ENCODE peak calls at places on chromosome 10, in four cellular contexts. C is AG04450, Z is stomach, U is breast epithelium. O is an unnamed sample.

GRCh38 chr10:75544381-75544780 is 113.0 kb downstream of the LRMDA start:
- DNase-seq in C (no peak), Z (no peak), U (no peak), O (no peak)

GRCh38 chr10:31656820-31657470 is 271.7 kb downstream of the ARHGAP12 start:
- DNase-seq in C (no peak), Z (no peak), U (no peak), O (no peak)

GRCh38 chr10:576130-576465 is 113.4 kb downstream of the DIP2C start:
- DNase-seq in C (no peak), Z (no peak), U (no peak), O (peak)

GRCh38 chr10:94066411-94066810 is 72.7 kb downstream of the PLCE1 start:
- DNase-seq in C (no peak), Z (no peak), U (no peak), O (no peak)

GRCh38 chr10:74836855-74837254 is 10.5 kb downstream of the KAT6B start:
- DNase-seq in C (no peak), Z (no peak), U (no peak), O (no peak)

GRCh38 chr10:86168256-86168655 is 198.3 kb downstream of the GRID1 start:
- DNase-seq in C (no peak), Z (no peak), U (no peak), O (no peak)

GRCh38 chr10:80406249-80406648 is 2.1 kb upstream of the PRXL2A start:
- DNase-seq in C (no peak), Z (no peak), U (no peak), O (no peak)

GRCh38 chr10:43192824-43193223 is 54.6 kb downstream of the CSGALNACT2 start:
- DNase-seq in C (no peak), Z (no peak), U (no peak), O (no peak)

GRCh38 chr10:43205681-43206390 is 61.0 kb downstream of the RASGEF1A start:
- DNase-seq in C (no peak), Z (no peak), U (peak), O (no peak)

GRCh38 chr10:8138471-8138870 is 84.0 kb downstream of the GATA3 start:
- DNase-seq in C (no peak), Z (no peak), U (no peak), O (peak)

GRCh38 chr10:26890956-26891355 is 30.2 kb upstream of the ABI1 start:
- DNase-seq in C (peak), Z (peak), U (no peak), O (no peak)

GRCh38 chr10:126315471-126316177 is 72.7 kb downstream of the ADAM12 start:
- DNase-seq in C (peak), Z (no peak), U (no peak), O (no peak)

GRCh38 chr10:61973169-61973568 is 71.7 kb downstream of the ARID5B start:
- DNase-seq in C (no peak), Z (no peak), U (no peak), O (no peak)

GRCh38 chr10:44864042-44864436 is 47.1 kb upstream of the TMEM72 start:
- DNase-seq in C (no peak), Z (no peak), U (peak), O (no peak)

GRCh38 chr10:46552526-46553237 is 3.8 kb downstream of the GPRIN2 start:
- DNase-seq in C (no peak), Z (peak), U (no peak), O (no peak)

GRCh38 chr10:35532141-35532540 is 73.0 kb upstream of the GJD4 start:
- DNase-seq in C (no peak), Z (no peak), U (no peak), O (no peak)

GRCh38 chr10:14659626-14660196 is 115.0 kb downstream of the FAM107B start:
- DNase-seq in C (no peak), Z (peak), U (no peak), O (no peak)

GRCh38 chr10:34319197-34319846 is 495.8 kb downstream of the PARD3 start:
- DNase-seq in C (peak), Z (peak), U (no peak), O (peak)

GRCh38 chr10:3210251-3210650 is 37.7 kb upstream of the PITRM1 start:
- DNase-seq in C (no peak), Z (no peak), U (no peak), O (no peak)

GRCh38 chr10:59047180-59047579 is 129.3 kb upstream of the PHYHIPL start:
- DNase-seq in C (no peak), Z (peak), U (no peak), O (no peak)
- H3K27ac ChIP-seq in C (no peak), Z (no peak), U (no peak), O (no peak)

DNA sequence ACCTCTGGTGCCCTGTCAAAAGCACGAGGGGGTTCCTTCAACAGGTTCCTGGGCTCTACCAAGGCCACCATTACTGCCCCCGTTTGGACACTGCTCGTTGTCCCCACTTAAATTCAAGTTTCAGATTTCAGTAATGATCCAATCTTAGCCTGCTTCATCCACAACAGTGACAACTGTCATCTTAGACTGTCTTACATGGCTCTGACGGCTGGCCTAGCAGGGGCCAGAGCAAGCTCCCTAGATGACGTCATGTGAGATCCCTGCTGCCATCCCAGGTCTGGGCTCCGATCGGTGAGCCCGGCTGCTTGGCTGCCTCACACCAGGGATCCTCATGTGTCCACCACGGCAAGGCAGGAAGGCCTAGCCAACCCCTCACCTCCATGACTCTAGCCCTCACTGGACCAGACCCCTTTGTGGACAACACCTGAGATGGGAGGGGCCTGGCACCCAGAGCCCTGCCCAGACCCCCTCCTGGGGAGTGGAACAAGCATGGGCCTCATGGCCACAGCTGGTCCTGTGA is 82.5 kb downstream of the FAM53B start:
- DNase-seq in C (no peak), Z (no peak), U (no peak), O (no peak)
- H3K27ac ChIP-seq in C (no peak), Z (no peak), U (no peak), O (no peak)

GRCh38 chr10:127923646-127924045 is 16.7 kb downstream of the PTPRE start:
- DNase-seq in C (no peak), Z (no peak), U (no peak), O (no peak)
- H3K27ac ChIP-seq in C (no peak), Z (peak), U (peak), O (no peak)

DNA sequence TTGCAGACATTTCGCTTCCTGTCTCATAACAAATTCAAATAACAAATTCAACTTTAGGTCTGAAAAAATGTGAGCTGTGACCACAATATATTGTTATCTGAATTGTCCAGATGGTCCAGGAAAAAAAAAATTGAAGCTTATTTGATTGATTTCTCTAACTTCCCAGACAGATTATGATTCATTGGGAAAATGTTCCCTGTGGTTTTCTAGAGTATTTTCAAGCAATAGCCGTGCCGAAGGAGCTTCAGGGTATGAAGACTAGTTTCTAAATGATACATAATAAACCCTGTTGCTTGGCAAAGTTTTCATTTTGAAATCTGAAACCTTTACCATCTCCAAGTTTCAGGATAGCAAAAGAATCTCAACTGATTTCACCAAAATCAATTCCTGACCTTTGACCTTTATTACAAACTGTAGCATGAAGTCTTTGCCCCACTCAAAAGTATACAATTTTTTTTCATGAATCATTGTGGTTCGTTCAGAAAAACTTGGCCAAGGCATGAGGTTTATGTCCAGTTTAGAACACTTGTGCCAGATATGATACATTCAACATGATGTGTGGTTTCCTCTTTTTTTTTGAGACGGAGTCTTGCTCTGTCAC is 109.9 kb downstream of the JCAD start:
- DNase-seq in C (peak), Z (no peak), U (no peak), O (peak)
- H3K27ac ChIP-seq in C (peak), Z (peak), U (peak), O (peak)

DNA sequence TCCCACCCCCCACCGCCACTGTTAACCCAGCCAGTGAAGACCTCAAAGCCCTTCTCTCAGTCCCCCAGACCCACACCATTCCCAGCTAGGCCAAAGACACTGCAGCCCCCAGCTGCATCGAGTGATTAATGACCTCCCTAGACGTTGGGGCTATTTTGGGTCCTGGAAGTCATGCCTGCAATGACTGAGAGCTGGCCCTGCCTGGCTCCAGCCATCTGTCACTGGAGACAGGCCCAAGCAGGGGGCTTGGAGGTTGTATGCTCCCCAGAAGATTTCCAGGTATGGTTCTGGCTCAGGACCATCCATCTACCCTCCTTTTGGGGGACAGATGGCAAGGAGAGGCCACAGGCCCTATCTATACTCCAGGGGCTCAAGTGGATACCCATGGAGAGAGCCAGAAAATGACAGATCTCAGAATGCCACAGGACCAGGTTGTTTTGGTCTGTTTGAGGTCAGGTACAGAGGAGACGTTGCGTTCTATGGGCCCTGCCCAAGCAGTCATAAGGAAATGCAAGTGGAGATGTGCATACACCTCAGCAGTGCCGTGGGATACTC is 5.1 kb downstream of the KCNIP2 start:
- DNase-seq in C (no peak), Z (no peak), U (no peak), O (no peak)
- H3K27ac ChIP-seq in C (no peak), Z (no peak), U (no peak), O (no peak)

DNA sequence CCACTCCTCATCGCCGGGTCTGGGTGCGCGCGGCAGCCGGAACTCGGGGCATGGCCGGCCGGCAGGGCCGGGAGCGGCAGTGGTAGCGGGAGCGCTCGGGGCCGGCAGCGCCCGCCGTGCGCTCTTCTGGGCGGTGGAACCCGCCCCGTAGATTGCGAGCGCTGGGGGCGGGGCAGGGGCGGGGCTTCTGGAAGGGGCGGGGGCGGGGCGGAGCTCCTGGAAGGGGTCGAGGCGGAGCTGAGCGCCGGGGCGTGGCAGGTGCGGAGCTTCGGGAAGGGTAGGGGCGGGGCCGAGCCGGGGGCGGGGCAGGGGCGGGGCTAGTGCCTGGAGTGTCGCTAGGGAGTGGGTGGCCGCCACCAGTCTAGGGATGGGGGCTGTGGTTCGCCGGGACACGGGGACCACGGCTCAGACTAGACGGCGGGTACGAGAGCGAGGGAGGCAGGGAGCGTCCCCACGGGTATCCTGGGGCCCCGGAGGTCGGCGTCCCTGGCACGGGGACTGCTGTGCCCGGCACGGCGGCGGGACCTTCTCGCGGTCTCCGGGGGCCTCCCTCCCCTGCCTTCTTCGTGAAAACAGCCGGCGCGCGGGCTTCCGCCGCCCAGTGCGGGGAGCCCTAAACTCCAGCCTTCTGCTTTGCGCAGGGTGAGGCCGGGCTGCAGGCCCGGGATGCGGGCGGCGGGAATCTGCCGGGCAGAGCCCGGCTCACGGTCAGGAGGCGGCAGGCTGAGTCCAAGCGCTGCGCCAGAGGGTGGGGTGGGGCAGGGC is at the start of gene STK32C:
- DNase-seq in C (peak), Z (peak), U (peak), O (peak)
- H3K27ac ChIP-seq in C (no peak), Z (peak), U (peak), O (no peak)

GRCh38 chr10:50326757-50327701 is 75.7 kb upstream of the ASAH2 start:
- DNase-seq in C (no peak), Z (no peak), U (no peak), O (no peak)
- H3K27ac ChIP-seq in C (peak), Z (peak), U (peak), O (peak)

GRCh38 chr10:12795723-12796122 is 205.8 kb downstream of the CCDC3 start:
- DNase-seq in C (no peak), Z (no peak), U (no peak), O (no peak)
- H3K27ac ChIP-seq in C (no peak), Z (peak), U (no peak), O (no peak)

GRCh38 chr10:29735628-29736324 is 101.0 kb upstream of the SVIL start:
- DNase-seq in C (no peak), Z (peak), U (peak), O (peak)
- H3K27ac ChIP-seq in C (peak), Z (peak), U (peak), O (peak)

O was measured in epithelial cell of prostate.